ENCODE peak calls at places on chromosomes 3 and 15, in six cellular contexts. B is heart left ventricle, I is fibroblast of lung, V is iPS DF 6.9, T is transverse colon, J is cardiac muscle cell. Z is an unnamed sample. For H3K9me3 and H3K4me1, the result is how much of the 10 kb centered on the place peaks cover.

GRCh38 chr15:98286200-98286599 is 325.7 kb downstream of the ARRDC4 start:
- DNase-seq in T (no peak), V (no peak), J (no peak), I (no peak), B (no peak), Z (no peak)

GRCh38 chr15:90787881-90788280 is 70.7 kb downstream of the BLM start:
- DNase-seq in T (no peak), J (peak), V (no peak), I (no peak), B (no peak), Z (no peak)

GRCh38 chr15:87764461-87765236 is 491.9 kb downstream of the NTRK3 start:
- DNase-seq in I (no peak), B (no peak), J (peak), T (no peak), V (no peak), Z (no peak)

GRCh38 chr3:46412786-46413298 is 5.8 kb downstream of the CCRL2 start:
- DNase-seq in V (no peak), J (no peak), I (no peak), B (no peak), T (no peak), Z (no peak)

GRCh38 chr3:105402287-105402801 is 35.6 kb downstream of the ALCAM start:
- DNase-seq in I (no peak), V (no peak), J (no peak), T (no peak), B (peak), Z (no peak)

GRCh38 chr3:43400162-43400561 is 113.8 kb downstream of the SNRK start:
- DNase-seq in I (no peak), V (no peak), B (no peak), T (no peak), J (peak), Z (no peak)

GRCh38 chr3:24339266-24339825 is 155.3 kb downstream of the THRB start:
- DNase-seq in T (no peak), I (no peak), J (no peak), B (no peak), V (no peak), Z (no peak)

GRCh38 chr3:146313411-146314111 is 62.7 kb upstream of the PLSCR4 start:
- DNase-seq in J (peak), I (peak), V (no peak), B (no peak), T (no peak), Z (no peak)

GRCh38 chr3:61561374-61562041 is at the start of gene PTPRG:
- DNase-seq in T (peak), J (peak), B (peak), I (peak), V (no peak), Z (peak)

GRCh38 chr15:90212221-90213079 is 11.3 kb downstream of the SEMA4B start:
- DNase-seq in I (no peak), B (peak), J (no peak), T (peak), V (no peak), Z (no peak)

GRCh38 chr3:48038971-48039481 is 22.8 kb upstream of the MAP4 start:
- DNase-seq in V (no peak), T (no peak), B (no peak), J (no peak), I (no peak), Z (no peak)

GRCh38 chr3:124363451-124363850 is 366.8 kb upstream of the UMPS start:
- DNase-seq in B (no peak), T (no peak), J (peak), V (no peak), I (peak), Z (no peak)

GRCh38 chr3:38117748-38118420 is 19.0 kb downstream of the ACAA1 start:
- DNase-seq in V (no peak), I (peak), B (peak), T (peak), J (peak), Z (peak)

GRCh38 chr3:186360779-186361178 is 1.3 kb downstream of the DGKG start:
- DNase-seq in J (no peak), I (no peak), B (peak), T (no peak), V (no peak), Z (peak)

GRCh38 chr3:65245133-65246076 is 557.6 kb upstream of the ADAMTS9 start:
- DNase-seq in V (no peak), J (peak), I (peak), T (no peak), B (no peak), Z (no peak)

GRCh38 chr3:120433662-120434331 is 17.0 kb downstream of the FSTL1 start:
- DNase-seq in V (no peak), T (no peak), B (no peak), I (no peak), J (no peak), Z (no peak)

GRCh38 chr15:87667643-87668042 is 588.9 kb downstream of the NTRK3 start:
- DNase-seq in B (no peak), T (no peak), J (no peak), V (no peak), I (no peak), Z (no peak)

GRCh38 chr3:152352559-152352958 is 83.8 kb downstream of the MBNL1 start:
- DNase-seq in J (no peak), V (no peak), I (no peak), B (no peak), T (no peak), Z (no peak)

GRCh38 chr3:107284570-107284969 is 92.7 kb upstream of the CCDC54 start:
- DNase-seq in J (peak), B (no peak), I (peak), T (no peak), V (no peak), Z (no peak)

GRCh38 chr3:157248590-157249425 is 88.9 kb upstream of the CCNL1 start:
- DNase-seq in B (peak), T (no peak), I (peak), J (peak), V (no peak), Z (no peak)

GRCh38 chr3:96416549-96417255 is 397.7 kb upstream of the EPHA6 start:
- DNase-seq in I (no peak), B (peak), J (no peak), T (no peak), V (no peak), Z (peak)

GRCh38 chr15:45083223-45083622 is 30.7 kb downstream of the DUOX2 start:
- DNase-seq in B (no peak), T (no peak), J (no peak), I (no peak), V (no peak), Z (no peak)

GRCh38 chr3:100047455-100048141 is 66.7 kb downstream of the FILIP1L start:
- DNase-seq in J (peak), B (no peak), I (peak), T (peak), V (no peak), Z (no peak)

GRCh38 chr15:68774120-68774519 is 46.6 kb downstream of the ANP32A start:
- DNase-seq in B (no peak), J (no peak), V (no peak), T (no peak), I (no peak), Z (no peak)

GRCh38 chr3:186583820-186584219 is 13.3 kb downstream of the DNAJB11 start:
- DNase-seq in I (peak), T (no peak), V (no peak), J (no peak), B (no peak), Z (no peak)

GRCh38 chr15:92809880-92810361 is 90.2 kb upstream of the CHD2 start:
- DNase-seq in J (peak), I (peak), T (peak), V (no peak), B (no peak), Z (peak)

GRCh38 chr15:51796777-51797474 is 32.5 kb upstream of the TMOD3 start:
- DNase-seq in T (no peak), I (peak), J (no peak), V (no peak), B (no peak), Z (no peak)

GRCh38 chr3:124063168-124063909 is 71.4 kb upstream of the ROPN1 start:
- DNase-seq in B (no peak), J (peak), V (no peak), T (no peak), I (peak), Z (no peak)

GRCh38 chr3:104323226-104323625 is 1043.5 kb upstream of the ALCAM start:
- DNase-seq in T (no peak), B (no peak), V (no peak), I (no peak), J (no peak), Z (no peak)

GRCh38 chr3:44509985-44510360 is 32.5 kb upstream of the ZNF445 start:
- DNase-seq in T (no peak), B (no peak), I (peak), J (peak), V (no peak), Z (no peak)

GRCh38 chr3:44504566-44504965 is 27.1 kb upstream of the ZNF445 start:
- DNase-seq in B (no peak), V (no peak), I (no peak), T (no peak), J (no peak), Z (no peak)

GRCh38 chr3:44506961-44507360 is 29.5 kb upstream of the ZNF445 start:
- DNase-seq in B (no peak), J (no peak), T (no peak), I (no peak), V (no peak), Z (no peak)

GRCh38 chr3:44509393-44509921 is 32.0 kb upstream of the ZNF445 start:
- DNase-seq in B (no peak), I (peak), V (no peak), J (peak), T (no peak), Z (no peak)

GRCh38 chr3:44506556-44506955 is 29.1 kb upstream of the ZNF445 start:
- DNase-seq in J (no peak), T (no peak), B (no peak), V (no peak), I (no peak), Z (no peak)
- H3K9me3 ChIP-seq in J (under half), T (under half), B (under half), V (under half), I (under half), Z (under half)

GRCh38 chr15:60362318-60363023 is 35.3 kb downstream of the ANXA2 start:
- DNase-seq in V (no peak), B (no peak), J (peak), T (no peak), I (peak), Z (no peak)
- H3K4me1 ChIP-seq in V (under half), B (under half), J (under half), T (under half), I (under half), Z (under half)

GRCh38 chr3:53776494-53777101 is 69.6 kb downstream of the CHDH start:
- DNase-seq in T (no peak), B (no peak), I (no peak), V (no peak), J (peak), Z (no peak)
- H3K4me3 ChIP-seq in T (no peak), B (no peak), I (no peak), V (no peak), J (no peak), Z (no peak)

GRCh38 chr3:2247249-2247648 is 148.6 kb downstream of the CNTN4 start:
- DNase-seq in I (no peak), T (no peak), B (no peak), J (no peak), V (no peak), Z (no peak)
- H3K9me3 ChIP-seq in I (under half), T (under half), B (under half), J (under half), V (under half), Z (under half)